ENCODE peak calls at places on chromosomes 16 and 17, in five cellular contexts. One of them, this sample, is unnamed.
A peak's percentile ranks its signal among the peaks of the same experiment; 100 is the strongest.

GRCh38 chr16:71788578-71788977 is 20.1 kb downstream of the AP1G1 start:
- DNase-seq in upper lobe of right lung: no peak
- DNase-seq in CD4-positive, alpha-beta memory T cell: no peak
- DNase-seq in heart left ventricle: no peak
- DNase-seq in effector memory CD4-positive, alpha-beta T cell: no peak
- DNase-seq in this sample: no peak

GRCh38 chr16:5024632-5025031 is 9.1 kb downstream of the NAGPA start:
- DNase-seq in upper lobe of right lung: no peak
- DNase-seq in CD4-positive, alpha-beta memory T cell: no peak
- DNase-seq in heart left ventricle: no peak
- DNase-seq in effector memory CD4-positive, alpha-beta T cell: no peak
- DNase-seq in this sample: no peak

GRCh38 chr17:72942594-72942993 is 149.9 kb downstream of the SLC39A11 start:
- DNase-seq in upper lobe of right lung: no peak
- DNase-seq in CD4-positive, alpha-beta memory T cell: no peak
- DNase-seq in heart left ventricle: no peak
- DNase-seq in effector memory CD4-positive, alpha-beta T cell: no peak
- DNase-seq in this sample: no peak

GRCh38 chr17:76593338-76593737 is 7.7 kb upstream of the ST6GALNAC2 start:
- DNase-seq in upper lobe of right lung: no peak
- DNase-seq in CD4-positive, alpha-beta memory T cell: no peak
- DNase-seq in heart left ventricle: no peak
- DNase-seq in effector memory CD4-positive, alpha-beta T cell: no peak
- DNase-seq in this sample: no peak

GRCh38 chr17:29178750-29179231 is 1.4 kb downstream of the MYO18A start:
- DNase-seq in upper lobe of right lung: no peak
- DNase-seq in CD4-positive, alpha-beta memory T cell: no peak
- DNase-seq in heart left ventricle: no peak
- DNase-seq in effector memory CD4-positive, alpha-beta T cell: no peak
- DNase-seq in this sample: no peak

GRCh38 chr16:56682703-56683397 is 580 bp downstream of the MT1X start:
- DNase-seq in upper lobe of right lung: no peak
- DNase-seq in CD4-positive, alpha-beta memory T cell: no peak
- DNase-seq in heart left ventricle: no peak
- DNase-seq in effector memory CD4-positive, alpha-beta T cell: no peak
- DNase-seq in this sample: no peak

GRCh38 chr17:72237223-72237622 is 116.4 kb downstream of the SOX9 start:
- DNase-seq in upper lobe of right lung: no peak
- DNase-seq in CD4-positive, alpha-beta memory T cell: no peak
- DNase-seq in heart left ventricle: no peak
- DNase-seq in effector memory CD4-positive, alpha-beta T cell: no peak
- DNase-seq in this sample: no peak

GRCh38 chr16:50207652-50208051 is 54.5 kb downstream of the TENT4B start:
- DNase-seq in upper lobe of right lung: no peak
- DNase-seq in CD4-positive, alpha-beta memory T cell: no peak
- DNase-seq in heart left ventricle: no peak
- DNase-seq in effector memory CD4-positive, alpha-beta T cell: no peak
- DNase-seq in this sample: no peak

GRCh38 chr17:63106050-63106449 is 140.0 kb downstream of the TANC2 start:
- DNase-seq in upper lobe of right lung: no peak
- DNase-seq in CD4-positive, alpha-beta memory T cell: no peak
- DNase-seq in heart left ventricle: no peak
- DNase-seq in effector memory CD4-positive, alpha-beta T cell: no peak
- DNase-seq in this sample: no peak

GRCh38 chr16:78505544-78506371 is 406.3 kb downstream of the WWOX start:
- DNase-seq in upper lobe of right lung: peak; percentile 68
- DNase-seq in CD4-positive, alpha-beta memory T cell: no peak
- DNase-seq in heart left ventricle: peak; percentile 77
- DNase-seq in effector memory CD4-positive, alpha-beta T cell: no peak
- DNase-seq in this sample: no peak

GRCh38 chr16:3467920-3468319 is 24.4 kb downstream of the NAA60 start:
- DNase-seq in upper lobe of right lung: no peak
- DNase-seq in CD4-positive, alpha-beta memory T cell: no peak
- DNase-seq in heart left ventricle: peak; percentile 4
- DNase-seq in effector memory CD4-positive, alpha-beta T cell: no peak
- DNase-seq in this sample: no peak

DNA sequence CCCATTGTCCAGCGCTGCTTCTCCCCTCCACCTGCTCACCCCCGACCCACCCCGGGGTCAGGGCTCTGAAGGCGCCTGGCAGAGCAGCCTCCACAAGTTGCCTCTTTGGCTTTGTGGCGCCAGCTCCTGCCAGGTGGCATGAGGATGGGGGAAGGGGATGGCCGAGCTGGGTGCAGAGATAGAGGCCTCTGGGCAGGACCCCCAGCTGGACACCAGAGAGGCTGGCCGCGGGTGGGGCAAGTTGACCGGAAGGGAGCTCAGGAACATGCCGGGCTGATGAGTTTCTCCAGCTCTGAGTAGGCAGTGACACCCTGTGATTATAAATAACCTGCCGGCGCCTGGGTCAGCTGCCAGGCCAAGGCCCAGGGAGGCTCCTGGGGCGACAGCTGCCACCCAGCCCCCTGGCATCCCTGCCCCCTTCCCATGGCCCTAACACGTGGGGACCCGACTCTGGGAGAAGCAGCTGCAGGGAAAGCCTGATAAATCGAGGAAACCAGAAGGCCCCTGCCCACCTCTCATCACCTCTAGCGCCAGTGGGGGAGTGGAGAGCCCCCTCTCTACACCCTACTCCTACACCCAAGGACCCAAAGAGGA is 729 bp downstream of the P2RX5 start:
- DNase-seq in upper lobe of right lung: no peak
- DNase-seq in CD4-positive, alpha-beta memory T cell: no peak
- DNase-seq in heart left ventricle: peak; percentile 72
- DNase-seq in effector memory CD4-positive, alpha-beta T cell: no peak
- DNase-seq in this sample: no peak
- H3K4me3 ChIP-seq in upper lobe of right lung: peak overlapping the region; percentile 50
- H3K4me3 ChIP-seq in CD4-positive, alpha-beta memory T cell: peak overlapping the region; percentile 74
- H3K4me3 ChIP-seq in heart left ventricle: peak overlapping the region; percentile 24
- H3K4me3 ChIP-seq in effector memory CD4-positive, alpha-beta T cell: peak overlapping the region; percentile 72
- H3K4me3 ChIP-seq in this sample: peak overlapping the region; percentile 68

GRCh38 chr16:75261590-75262078 is 10.2 kb upstream of the BCAR1 start:
- DNase-seq in upper lobe of right lung: no peak
- DNase-seq in CD4-positive, alpha-beta memory T cell: no peak
- DNase-seq in heart left ventricle: no peak
- DNase-seq in effector memory CD4-positive, alpha-beta T cell: no peak
- DNase-seq in this sample: no peak
- H3K4me3 ChIP-seq in upper lobe of right lung: no peak overlapping the region
- H3K4me3 ChIP-seq in CD4-positive, alpha-beta memory T cell: no peak overlapping the region
- H3K4me3 ChIP-seq in heart left ventricle: no peak overlapping the region
- H3K4me3 ChIP-seq in effector memory CD4-positive, alpha-beta T cell: no peak overlapping the region
- H3K4me3 ChIP-seq in this sample: no peak overlapping the region

GRCh38 chr17:7246779-7247178 is 4.5 kb upstream of the GABARAP start:
- DNase-seq in upper lobe of right lung: no peak
- DNase-seq in CD4-positive, alpha-beta memory T cell: no peak
- DNase-seq in heart left ventricle: peak; percentile 23
- DNase-seq in effector memory CD4-positive, alpha-beta T cell: no peak
- DNase-seq in this sample: no peak

GRCh38 chr17:7249830-7250229 is 1.7 kb downstream of the CTDNEP1 start:
- DNase-seq in upper lobe of right lung: no peak
- DNase-seq in CD4-positive, alpha-beta memory T cell: no peak
- DNase-seq in heart left ventricle: no peak
- DNase-seq in effector memory CD4-positive, alpha-beta T cell: no peak
- DNase-seq in this sample: no peak

GRCh38 chr17:7249219-7249618 is 2.3 kb downstream of the CTDNEP1 start:
- DNase-seq in upper lobe of right lung: no peak
- DNase-seq in CD4-positive, alpha-beta memory T cell: no peak
- DNase-seq in heart left ventricle: no peak
- DNase-seq in effector memory CD4-positive, alpha-beta T cell: no peak
- DNase-seq in this sample: no peak

GRCh38 chr17:7250655-7251329 is 742 bp downstream of the CTDNEP1 start:
- DNase-seq in upper lobe of right lung: no peak
- DNase-seq in CD4-positive, alpha-beta memory T cell: no peak
- DNase-seq in heart left ventricle: peak; percentile 21
- DNase-seq in effector memory CD4-positive, alpha-beta T cell: no peak
- DNase-seq in this sample: no peak

GRCh38 chr17:7248811-7249210 is 2.7 kb downstream of the CTDNEP1 start:
- DNase-seq in upper lobe of right lung: no peak
- DNase-seq in CD4-positive, alpha-beta memory T cell: no peak
- DNase-seq in heart left ventricle: no peak
- DNase-seq in effector memory CD4-positive, alpha-beta T cell: no peak
- DNase-seq in this sample: no peak
- H3K4me3 ChIP-seq in upper lobe of right lung: no peak overlapping the region
- H3K4me3 ChIP-seq in CD4-positive, alpha-beta memory T cell: no peak overlapping the region
- H3K4me3 ChIP-seq in heart left ventricle: no peak overlapping the region
- H3K4me3 ChIP-seq in effector memory CD4-positive, alpha-beta T cell: no peak overlapping the region
- H3K4me3 ChIP-seq in this sample: no peak overlapping the region

GRCh38 chr16:85401370-85401916 is 211.7 kb upstream of the GSE1 start:
- DNase-seq in upper lobe of right lung: peak; percentile 50
- DNase-seq in CD4-positive, alpha-beta memory T cell: no peak
- DNase-seq in heart left ventricle: peak; percentile 24
- DNase-seq in effector memory CD4-positive, alpha-beta T cell: no peak
- DNase-seq in this sample: no peak

GRCh38 chr16:85399583-85400284 is 213.4 kb upstream of the GSE1 start:
- DNase-seq in upper lobe of right lung: peak; percentile 56
- DNase-seq in CD4-positive, alpha-beta memory T cell: no peak
- DNase-seq in heart left ventricle: peak; percentile 6
- DNase-seq in effector memory CD4-positive, alpha-beta T cell: no peak
- DNase-seq in this sample: no peak

GRCh38 chr16:85401917-85402766 is 211.0 kb upstream of the GSE1 start:
- DNase-seq in upper lobe of right lung: peak; percentile 56
- DNase-seq in CD4-positive, alpha-beta memory T cell: no peak
- DNase-seq in heart left ventricle: peak; percentile 16
- DNase-seq in effector memory CD4-positive, alpha-beta T cell: no peak
- DNase-seq in this sample: no peak

GRCh38 chr16:85398688-85399582 is 214.2 kb upstream of the GSE1 start:
- DNase-seq in upper lobe of right lung: no peak
- DNase-seq in CD4-positive, alpha-beta memory T cell: no peak
- DNase-seq in heart left ventricle: peak; percentile 10
- DNase-seq in effector memory CD4-positive, alpha-beta T cell: no peak
- DNase-seq in this sample: no peak

DNA sequence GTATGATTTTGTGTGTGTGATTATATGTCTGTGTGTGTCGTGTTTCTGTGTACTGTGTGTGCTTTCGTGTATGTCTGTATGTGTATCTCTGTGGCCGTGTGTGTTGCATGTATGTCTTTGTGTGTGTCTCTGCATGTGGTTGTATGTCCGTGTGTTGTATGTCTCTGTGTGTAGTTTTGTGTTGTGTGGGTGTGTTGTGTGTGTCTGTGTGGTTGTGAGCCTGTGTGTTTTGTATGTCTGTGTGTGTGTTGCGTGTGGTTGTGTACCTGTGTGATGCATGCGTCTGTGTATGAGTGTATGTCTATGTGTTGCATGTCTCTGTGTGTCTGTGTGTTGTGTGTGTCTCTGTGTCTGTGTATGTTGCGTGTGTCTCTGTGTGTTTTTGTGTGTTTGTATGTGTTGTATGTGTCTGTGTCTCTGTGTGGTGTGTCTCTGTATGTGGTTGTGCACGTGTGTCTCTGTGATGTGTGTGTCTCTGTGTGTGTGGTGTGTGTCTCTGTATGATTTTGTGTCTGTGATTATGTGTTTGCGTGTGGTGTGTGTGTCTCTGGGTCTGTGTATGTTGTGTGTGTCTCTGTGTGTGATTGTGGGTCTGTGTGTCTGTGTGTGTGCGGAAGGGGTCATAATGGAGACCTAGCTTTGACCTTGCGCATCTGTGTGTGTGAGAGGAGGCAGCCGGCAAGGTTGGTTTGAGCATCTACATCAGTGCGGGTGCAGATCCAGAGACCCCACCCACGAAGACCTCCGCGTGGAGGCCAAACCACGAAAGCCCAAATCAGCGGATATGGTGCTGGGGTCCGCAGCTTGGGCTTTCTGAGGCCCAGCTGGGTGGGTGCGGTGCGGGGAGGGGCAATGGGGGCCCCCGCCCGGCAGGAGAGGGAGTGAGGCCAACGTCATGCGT is 212.6 kb upstream of the GSE1 start:
- DNase-seq in upper lobe of right lung: no peak
- DNase-seq in CD4-positive, alpha-beta memory T cell: no peak
- DNase-seq in heart left ventricle: peak; percentile 12
- DNase-seq in effector memory CD4-positive, alpha-beta T cell: no peak
- DNase-seq in this sample: no peak
- H3K4me3 ChIP-seq in upper lobe of right lung: no peak overlapping the region
- H3K4me3 ChIP-seq in CD4-positive, alpha-beta memory T cell: no peak overlapping the region
- H3K4me3 ChIP-seq in heart left ventricle: no peak overlapping the region
- H3K4me3 ChIP-seq in effector memory CD4-positive, alpha-beta T cell: no peak overlapping the region
- H3K4me3 ChIP-seq in this sample: no peak overlapping the region

GRCh38 chr16:89198417-89199240 is 1.7 kb downstream of the SLC22A31 start:
- DNase-seq in upper lobe of right lung: peak; percentile 65
- DNase-seq in CD4-positive, alpha-beta memory T cell: no peak
- DNase-seq in heart left ventricle: no peak
- DNase-seq in effector memory CD4-positive, alpha-beta T cell: no peak
- DNase-seq in this sample: no peak

GRCh38 chr16:89200850-89201466 is 621 bp upstream of the SLC22A31 start:
- DNase-seq in upper lobe of right lung: peak; percentile 69
- DNase-seq in CD4-positive, alpha-beta memory T cell: no peak
- DNase-seq in heart left ventricle: no peak
- DNase-seq in effector memory CD4-positive, alpha-beta T cell: no peak
- DNase-seq in this sample: no peak

GRCh38 chr16:89201467-89202377 is 1.4 kb upstream of the SLC22A31 start:
- DNase-seq in upper lobe of right lung: peak; percentile 93
- DNase-seq in CD4-positive, alpha-beta memory T cell: peak; percentile 70
- DNase-seq in heart left ventricle: peak; percentile 73
- DNase-seq in effector memory CD4-positive, alpha-beta T cell: peak; percentile 62
- DNase-seq in this sample: peak; percentile 73

GRCh38 chr16:89199241-89200123 is 855 bp downstream of the SLC22A31 start:
- DNase-seq in upper lobe of right lung: peak; percentile 65
- DNase-seq in CD4-positive, alpha-beta memory T cell: no peak
- DNase-seq in heart left ventricle: no peak
- DNase-seq in effector memory CD4-positive, alpha-beta T cell: no peak
- DNase-seq in this sample: no peak

DNA sequence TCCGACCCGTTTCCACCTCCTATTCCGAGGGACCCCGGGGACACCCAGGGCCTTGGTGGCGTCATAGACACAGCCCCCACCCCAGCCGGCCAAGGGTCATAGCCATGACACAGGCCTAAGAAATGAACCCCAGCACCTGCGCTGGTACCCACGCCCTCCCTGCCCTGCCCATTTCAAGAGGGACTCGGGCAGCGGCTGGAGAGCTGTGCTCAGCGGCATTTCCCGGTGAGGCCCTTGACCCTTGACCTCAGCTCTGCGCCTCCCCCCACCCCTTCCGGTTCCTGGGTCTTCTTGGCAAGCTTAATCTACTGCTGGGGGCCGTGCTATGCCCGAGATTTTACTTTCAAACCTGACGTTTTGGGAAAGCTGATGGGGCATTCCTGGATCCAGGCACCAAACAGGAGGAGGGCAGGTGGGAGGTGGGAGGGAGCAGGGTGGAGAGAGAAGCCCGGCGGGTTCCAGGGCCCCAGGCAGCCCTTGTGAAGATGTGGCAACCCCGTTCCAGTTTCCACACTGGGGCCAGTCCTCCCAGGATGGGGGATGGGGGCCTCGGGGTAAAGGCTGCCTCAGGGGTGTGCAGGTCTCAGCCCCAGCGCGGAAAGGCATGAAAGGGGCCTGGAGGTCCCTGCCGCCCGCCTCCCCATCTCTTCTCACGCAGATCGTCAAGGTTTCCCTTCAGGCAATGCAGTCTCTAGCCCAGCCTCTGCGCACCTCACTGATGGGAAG is at the start of gene SLC22A31:
- DNase-seq in upper lobe of right lung: peak; percentile 88
- DNase-seq in CD4-positive, alpha-beta memory T cell: no peak
- DNase-seq in heart left ventricle: no peak
- DNase-seq in effector memory CD4-positive, alpha-beta T cell: no peak
- DNase-seq in this sample: no peak
- H3K4me3 ChIP-seq in upper lobe of right lung: peak within 1 kb of the TSS; percentile 40
- H3K4me3 ChIP-seq in CD4-positive, alpha-beta memory T cell: no peak within 1 kb of the TSS
- H3K4me3 ChIP-seq in heart left ventricle: no peak within 1 kb of the TSS
- H3K4me3 ChIP-seq in effector memory CD4-positive, alpha-beta T cell: no peak within 1 kb of the TSS
- H3K4me3 ChIP-seq in this sample: no peak within 1 kb of the TSS